ENCODE peak calls at places on chromosomes 4 and X, in nine cellular contexts. F is CD8-positive, alpha-beta T cell; C is vagina; U is heart left ventricle; R is NT2/D1; A is stomach; I is pancreas; K is colonic mucosa; V is H1. Y is an unnamed sample. For H3K4me1, the result is how much of the 10 kb centered on the place peaks cover.

GRCh38 chr4:158809611-158810486 is 41.0 kb downstream of the FNIP2 start:
- DNase-seq in F (no peak), C (no peak), U (no peak), R (no peak), A (no peak), I (no peak), K (peak), V (no peak), Y (peak)

GRCh38 chr4:150479665-150480064 is 102.3 kb upstream of the MAB21L2 start:
- DNase-seq in F (no peak), C (no peak), U (no peak), R (no peak), A (no peak), I (no peak), K (no peak), V (no peak), Y (no peak)

GRCh38 chrX:47148946-47149345 is 3.9 kb downstream of the RBM10 start:
- DNase-seq in F (no peak), C (no peak), U (no peak), R (no peak), A (no peak), I (no peak), K (no peak), V (no peak), Y (no peak)

GRCh38 chr4:16250665-16251365 is 24.5 kb upstream of the TAPT1 start:
- DNase-seq in F (no peak), C (no peak), U (no peak), R (no peak), A (no peak), I (peak), K (no peak), V (no peak), Y (no peak)

GRCh38 chr4:46389301-46389761 is 597 bp downstream of the GABRA2 start:
- DNase-seq in F (no peak), C (no peak), U (no peak), R (no peak), A (no peak), I (no peak), K (peak), V (peak), Y (peak)

GRCh38 chr4:85102606-85103005 is 136.1 kb upstream of the WDFY3 start:
- DNase-seq in F (no peak), C (no peak), U (no peak), R (no peak), A (no peak), I (no peak), K (no peak), V (no peak), Y (no peak)

GRCh38 chrX:9241427-9241826 is 207.5 kb upstream of the FAM9B start:
- DNase-seq in F (no peak), C (no peak), U (no peak), R (no peak), A (no peak), I (no peak), K (no peak), V (no peak), Y (no peak)

GRCh38 chr4:88582493-88582892 is 9.8 kb upstream of the HERC3 start:
- DNase-seq in F (no peak), C (no peak), U (no peak), R (no peak), A (no peak), I (no peak), K (no peak), V (no peak), Y (no peak)

GRCh38 chrX:140157611-140158010 is 192.3 kb upstream of the CXorf66 start:
- DNase-seq in F (no peak), C (no peak), U (no peak), R (no peak), A (no peak), I (no peak), K (no peak), V (no peak), Y (no peak)

DNA sequence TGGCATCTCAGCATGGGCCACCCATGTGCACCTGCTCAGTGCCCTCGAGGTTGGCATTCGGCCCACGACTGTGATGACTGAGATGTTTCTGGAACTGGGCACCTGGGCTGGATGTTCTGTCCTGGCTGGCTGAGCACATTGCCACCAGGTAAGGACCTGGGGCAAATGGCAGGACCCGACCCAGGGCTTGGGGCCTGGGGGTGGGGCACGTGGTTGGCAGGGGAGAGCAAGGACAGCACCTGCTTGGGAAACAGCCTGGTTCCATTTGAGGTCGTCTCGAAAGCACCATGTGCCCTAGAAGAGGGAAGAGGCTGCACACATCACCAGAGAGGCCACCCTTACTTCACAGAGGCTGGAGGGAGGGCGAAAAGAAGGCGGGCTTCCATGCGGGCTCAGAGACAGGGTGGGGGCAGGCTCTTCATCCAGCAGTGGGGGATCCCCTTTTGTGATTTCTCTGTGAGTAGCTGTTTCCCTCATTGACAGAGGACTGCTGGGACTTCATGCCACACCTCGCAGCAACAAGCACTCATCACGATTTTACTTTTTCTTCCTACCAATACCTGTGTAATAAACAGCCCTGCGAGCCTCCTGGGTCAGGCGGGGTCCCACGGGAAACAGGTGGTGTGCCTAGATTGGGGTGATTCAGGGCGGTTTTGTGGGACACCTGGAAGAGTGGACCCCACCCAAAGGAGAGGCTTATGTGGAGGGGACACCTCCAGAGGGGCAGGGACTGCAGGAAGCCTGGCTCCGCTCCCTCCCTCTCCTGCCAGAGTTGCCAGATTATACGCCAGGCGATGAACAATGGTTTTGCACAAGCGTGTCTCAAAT is 12.0 kb downstream of the TMEM187 start:
- DNase-seq in F (peak), C (no peak), U (no peak), R (no peak), A (no peak), I (no peak), K (no peak), V (no peak), Y (peak)
- H3K4me1 ChIP-seq in F (half or more), C (under half), U (under half), R (under half), A (under half), I (under half), K (under half), V (under half), Y (under half)

DNA sequence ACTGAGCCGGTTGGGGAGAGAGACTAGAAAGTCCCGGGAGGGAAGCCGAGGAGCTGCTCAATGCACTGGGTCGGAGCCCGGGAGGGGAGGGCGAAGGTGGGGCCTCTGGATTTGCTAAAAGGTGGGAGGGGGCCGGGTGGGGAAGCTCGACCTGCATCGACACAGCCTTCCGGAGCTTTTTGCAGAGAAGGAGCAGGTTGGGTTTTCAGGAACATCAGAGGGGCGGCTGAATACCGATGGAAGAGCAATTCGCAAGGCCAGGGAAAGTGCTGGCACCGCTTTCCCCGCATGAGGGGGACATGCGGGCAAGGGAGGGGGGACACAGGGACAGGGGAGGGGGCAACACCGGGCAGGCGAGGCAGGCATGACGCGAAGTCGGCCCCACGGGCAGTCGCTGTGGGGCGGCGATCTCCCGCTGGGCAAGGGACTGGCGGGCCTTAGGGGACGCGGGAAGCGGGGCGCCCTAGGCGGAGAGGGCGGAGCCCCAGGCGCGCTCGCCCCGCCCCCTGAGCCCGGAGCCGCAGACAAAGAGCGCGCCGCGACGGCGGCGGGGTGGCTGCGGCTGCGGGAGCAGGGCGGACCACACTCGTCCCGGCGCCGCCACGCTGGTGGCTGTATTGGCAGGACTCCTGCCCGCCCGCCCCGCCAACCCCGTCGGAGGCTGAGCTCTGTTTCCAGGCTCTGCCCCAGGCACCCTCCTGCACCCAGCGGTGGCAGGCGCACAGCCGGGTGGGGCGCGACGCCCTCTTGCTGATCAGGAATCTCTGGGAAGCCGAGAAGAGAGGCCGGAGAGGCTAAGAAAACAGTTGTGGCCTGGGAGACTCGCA is 11.6 kb downstream of the PDZD4 start:
- DNase-seq in F (peak), C (no peak), U (peak), R (no peak), A (peak), I (no peak), K (no peak), V (peak), Y (peak)
- H3K4me3 ChIP-seq in F (peak), C (peak), U (peak), R (peak), A (peak), I (no peak), K (peak), V (peak), Y (no peak)

GRCh38 chr4:55181606-55182005 is 56.2 kb upstream of the KDR start:
- DNase-seq in F (no peak), C (no peak), U (no peak), R (no peak), A (no peak), I (no peak), K (no peak), V (no peak), Y (no peak)
- H3K4me1 ChIP-seq in F (under half), C (under half), U (under half), R (under half), A (under half), I (under half), K (under half), V (under half), Y (under half)

DNA sequence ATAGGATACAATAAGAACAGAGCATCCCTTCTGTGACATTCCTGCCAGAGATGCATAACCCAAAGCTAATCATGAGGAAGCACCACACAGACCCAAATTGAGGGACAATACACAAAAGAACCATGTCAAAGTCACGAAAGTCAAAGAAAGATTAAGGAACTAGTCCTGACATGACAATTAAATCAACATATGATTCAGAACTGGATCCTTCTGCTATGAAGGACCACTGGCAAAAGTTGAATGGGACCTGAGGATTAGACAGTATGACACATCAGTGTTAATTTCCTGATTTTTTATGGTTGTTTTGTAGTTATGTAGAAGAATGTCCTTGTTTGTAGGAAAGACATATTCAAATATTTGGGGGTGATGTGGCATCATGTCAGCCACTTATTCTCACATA is 13.9 kb downstream of the ACOT9 start:
- DNase-seq in F (no peak), C (no peak), U (no peak), R (no peak), A (no peak), I (no peak), K (no peak), V (no peak), Y (no peak)
- H3K4me3 ChIP-seq in F (no peak), C (no peak), U (no peak), R (no peak), A (no peak), I (no peak), K (no peak), V (no peak), Y (no peak)

GRCh38 chr4:165326831-165327210 is 648 bp upstream of the MSMO1 start:
- DNase-seq in F (peak), C (no peak), U (peak), R (no peak), A (no peak), I (peak), K (peak), V (no peak), Y (peak)

GRCh38 chr4:165330071-165330470 is 2.6 kb downstream of the MSMO1 start:
- DNase-seq in F (no peak), C (no peak), U (no peak), R (no peak), A (no peak), I (no peak), K (no peak), V (no peak), Y (no peak)

GRCh38 chr4:165328708-165329107 is 1.2 kb downstream of the MSMO1 start:
- DNase-seq in F (no peak), C (no peak), U (no peak), R (no peak), A (no peak), I (no peak), K (peak), V (no peak), Y (peak)

GRCh38 chr4:165327211-165328100 is at the start of gene MSMO1:
- DNase-seq in F (peak), C (peak), U (peak), R (peak), A (peak), I (peak), K (peak), V (peak), Y (peak)

GRCh38 chr4:165328101-165328425 is 594 bp downstream of the MSMO1 start:
- DNase-seq in F (no peak), C (no peak), U (no peak), R (no peak), A (no peak), I (no peak), K (no peak), V (no peak), Y (peak)
- H3K4me1 ChIP-seq in F (under half), C (under half), U (under half), R (under half), A (under half), I (under half), K (under half), V (under half), Y (under half)

GRCh38 chr4:139933104-139933503 is 220.9 kb downstream of the MAML3 start:
- DNase-seq in F (no peak), C (no peak), U (no peak), R (no peak), A (no peak), I (no peak), K (no peak), V (no peak), Y (no peak)
- H3K4me3 ChIP-seq in F (no peak), C (no peak), U (no peak), R (no peak), A (no peak), I (no peak), K (no peak), V (no peak), Y (no peak)

GRCh38 chr4:1251773-1252066 is 2.8 kb upstream of the CTBP1 start:
- DNase-seq in F (no peak), C (no peak), U (no peak), R (no peak), A (no peak), I (no peak), K (no peak), V (no peak), Y (no peak)
- H3K4me1 ChIP-seq in F (half or more), C (under half), U (under half), R (under half), A (under half), I (under half), K (under half), V (under half), Y (under half)

Y was measured in mucosa of descending colon.